ENCODE peak calls at places on chromosomes 3 and 15, in eight cellular contexts. F is GM23248, Z is left lung, E is uterus, I is heart right ventricle, T is lower lobe of right lung, U is endodermal cell, X is PC-3. C is an unnamed sample. For H3K36me3, the result is how much of the 10 kb centered on the place peaks cover.

GRCh38 chr3:186888569-186888968 is 41.8 kb upstream of the ST6GAL1 start:
- DNase-seq in X (no peak), I (peak), U (no peak), E (no peak), F (no peak), Z (no peak), T (no peak), C (no peak)

GRCh38 chr15:51758645-51759044 is 7.2 kb downstream of the TMOD2 start:
- DNase-seq in T (no peak), I (peak), X (no peak), Z (no peak), F (peak), E (peak), U (no peak), C (no peak)

GRCh38 chr15:48066456-48066855 is 54.3 kb upstream of the SLC24A5 start:
- DNase-seq in X (no peak), I (no peak), F (no peak), T (no peak), Z (no peak), U (peak), E (no peak), C (no peak)

GRCh38 chr3:42515391-42515916 is 13.0 kb downstream of the VIPR1 start:
- DNase-seq in E (no peak), T (no peak), I (peak), U (no peak), F (peak), Z (no peak), X (no peak), C (no peak)

GRCh38 chr3:172595648-172596393 is 72.6 kb upstream of the TNFSF10 start:
- DNase-seq in E (peak), Z (no peak), I (peak), U (no peak), X (peak), F (peak), T (no peak), C (peak)

GRCh38 chr15:101318147-101318809 is 23.2 kb upstream of the SNRPA1 start:
- DNase-seq in E (peak), Z (no peak), F (no peak), I (no peak), U (no peak), X (no peak), T (no peak), C (no peak)

GRCh38 chr3:157027861-157028745 is 131.8 kb downstream of the CCNL1 start:
- DNase-seq in U (no peak), T (no peak), X (no peak), Z (no peak), F (no peak), I (no peak), E (no peak), C (no peak)

GRCh38 chr15:62118446-62118964 is 46.6 kb downstream of the C2CD4B start:
- DNase-seq in I (no peak), F (peak), E (no peak), Z (no peak), T (no peak), U (no peak), X (no peak), C (no peak)

GRCh38 chr3:114365268-114365667 is 71.4 kb downstream of the TIGIT start:
- DNase-seq in T (no peak), I (no peak), U (no peak), Z (no peak), X (no peak), F (no peak), E (no peak), C (no peak)

GRCh38 chr3:149352556-149352955 is 19.1 kb upstream of the TM4SF18 start:
- DNase-seq in T (peak), U (peak), I (peak), Z (peak), X (peak), F (peak), E (peak), C (peak)

GRCh38 chr3:42705962-42706585 is 3.5 kb upstream of the HHATL start:
- DNase-seq in F (no peak), X (no peak), Z (peak), E (no peak), I (no peak), T (peak), U (no peak), C (peak)

GRCh38 chr3:119815716-119816115 is 33.8 kb downstream of the NR1I2 start:
- DNase-seq in F (no peak), E (no peak), I (no peak), U (peak), T (no peak), X (no peak), Z (no peak), C (no peak)

GRCh38 chr3:45597166-45597565 is 2.6 kb downstream of the LIMD1 start:
- DNase-seq in U (no peak), T (peak), F (peak), X (peak), E (no peak), I (peak), Z (no peak), C (no peak)
- H3K4me3 ChIP-seq in U (peak), T (peak), F (peak), X (peak), E (peak), I (peak), Z (peak), C (no peak)

GRCh38 chr3:52400275-52400793 is 44.6 kb downstream of the SEMA3G start:
- DNase-seq in U (no peak), X (no peak), E (no peak), F (no peak), I (peak), Z (no peak), T (peak), C (no peak)
- H3K36me3 ChIP-seq in U (under half), X (under half), E (under half), F (under half), I (under half), Z (half or more), T (half or more), C (under half)

DNA sequence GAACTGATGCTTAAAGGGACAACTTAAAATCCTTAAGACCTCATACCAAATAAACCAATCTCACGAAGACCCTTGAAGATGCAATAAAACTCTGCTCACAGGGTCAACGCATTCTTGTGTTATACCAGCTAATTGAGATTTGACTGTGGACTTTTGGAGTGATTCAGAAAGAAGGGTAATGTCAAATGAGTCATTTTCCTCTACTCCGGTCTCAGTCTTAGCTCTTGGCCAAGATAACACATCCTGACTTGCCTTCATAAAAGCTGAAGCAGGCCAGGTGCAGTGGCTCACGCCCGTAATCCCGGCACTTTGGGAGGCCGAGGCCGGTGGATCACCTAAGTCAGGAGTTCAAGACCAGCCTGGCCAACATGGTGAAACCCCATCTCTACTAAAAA is 3.8 kb downstream of the PKM start:
- DNase-seq in Z (no peak), E (peak), F (peak), U (no peak), T (no peak), X (peak), I (no peak), C (no peak)
- H3K4me3 ChIP-seq in Z (no peak), E (no peak), F (peak), U (peak), T (peak), X (peak), I (no peak), C (no peak)

GRCh38 chr3:48776854-48777253 is 59.8 kb upstream of the IP6K2 start:
- DNase-seq in X (no peak), E (no peak), F (no peak), U (no peak), I (no peak), Z (no peak), T (no peak), C (no peak)
- H3K36me3 ChIP-seq in X (under half), E (under half), F (under half), U (under half), I (under half), Z (half or more), T (half or more), C (under half)

GRCh38 chr15:78264304-78265136 is at the start of gene DNAJA4:
- DNase-seq in X (no peak), U (peak), F (peak), T (peak), I (peak), E (peak), Z (peak), C (peak)
- H3K4me3 ChIP-seq in X (peak), U (no peak), F (peak), T (peak), I (peak), E (peak), Z (peak), C (peak)